ENCODE peak calls at places on chromosomes 7 and 10, in five cellular contexts. L is right lobe of liver, J is dorsolateral prefrontal cortex, C is breast epithelium, K is psoas muscle. Q is an unnamed sample.

GRCh38 chr7:111825046-111825445 is 262.8 kb upstream of the IMMP2L start:
- DNase-seq in C (no peak), K (no peak), L (no peak), J (no peak), Q (no peak)

GRCh38 chr7:16347461-16348192 is 73.7 kb downstream of the CRPPA start:
- DNase-seq in C (no peak), J (no peak), L (no peak), K (no peak), Q (no peak)

GRCh38 chr7:130893441-130893894 is 159.5 kb upstream of the KLF14 start:
- DNase-seq in C (no peak), K (no peak), L (no peak), J (no peak), Q (no peak)

GRCh38 chr7:55522268-55522902 is 49.9 kb downstream of the VOPP1 start:
- DNase-seq in C (no peak), L (no peak), K (no peak), J (no peak), Q (no peak)

GRCh38 chr7:134513169-134513752 is 14.1 kb upstream of the AKR1B10 start:
- DNase-seq in K (peak), J (no peak), L (no peak), C (no peak), Q (no peak)

GRCh38 chr7:151310578-151310977 is 31.0 kb upstream of the NUB1 start:
- DNase-seq in K (no peak), C (no peak), J (no peak), L (peak), Q (no peak)

GRCh38 chr10:119138341-119139306 is 26.9 kb downstream of the SFXN4 start:
- DNase-seq in L (peak), C (no peak), J (no peak), K (no peak), Q (no peak)

GRCh38 chr10:133012573-133013359 is 70.4 kb upstream of the CFAP46 start:
- DNase-seq in L (no peak), C (no peak), K (peak), J (no peak), Q (peak)

GRCh38 chr7:91993976-91994375 is 53.3 kb downstream of the AKAP9 start:
- DNase-seq in J (no peak), L (no peak), K (no peak), C (no peak), Q (no peak)

GRCh38 chr10:116723428-116724281 is 18.7 kb downstream of the HSPA12A start:
- DNase-seq in J (no peak), C (no peak), L (no peak), K (no peak), Q (no peak)

GRCh38 chr10:97279121-97279815 is 13.2 kb downstream of the ARHGAP19 start:
- DNase-seq in K (no peak), L (no peak), J (no peak), C (no peak), Q (no peak)

GRCh38 chr10:3391657-3392056 is 219.1 kb upstream of the PITRM1 start:
- DNase-seq in L (no peak), C (no peak), J (no peak), K (no peak), Q (no peak)

GRCh38 chr7:138865843-138866242 is 67.8 kb upstream of the ATP6V0A4 start:
- DNase-seq in K (no peak), L (no peak), C (no peak), J (no peak), Q (no peak)

GRCh38 chr10:1401056-1401965 is 336.0 kb downstream of the ADARB2 start:
- DNase-seq in K (no peak), J (no peak), L (no peak), C (no peak), Q (no peak)

GRCh38 chr7:2734084-2734601 is 46.1 kb downstream of the AMZ1 start:
- DNase-seq in J (no peak), K (no peak), L (peak), C (peak), Q (no peak)

GRCh38 chr10:63268139-63268797 is 135.1 kb downstream of the NRBF2 start:
- DNase-seq in K (no peak), C (no peak), J (no peak), L (no peak), Q (no peak)

GRCh38 chr7:151247611-151248176 is 800 bp downstream of the SMARCD3 start:
- DNase-seq in L (no peak), K (no peak), J (no peak), C (no peak), Q (peak)

GRCh38 chr10:128463991-128464755 is 337.9 kb upstream of the MKI67 start:
- DNase-seq in L (peak), J (no peak), C (peak), K (no peak), Q (no peak)

GRCh38 chr10:110395350-110396283 is 90.9 kb upstream of the SMNDC1 start:
- DNase-seq in C (no peak), K (no peak), J (no peak), L (peak), Q (peak)

GRCh38 chr7:155236386-155236785 is 61.3 kb upstream of the INSIG1 start:
- DNase-seq in L (peak), J (no peak), K (no peak), C (no peak), Q (no peak)

GRCh38 chr10:133258066-133258817 is 18.4 kb downstream of the ADAM8 start:
- DNase-seq in J (no peak), L (no peak), K (no peak), C (no peak), Q (no peak)

GRCh38 chr10:97356318-97356914 is 21.9 kb upstream of the FRAT2 start:
- DNase-seq in L (no peak), C (no peak), K (no peak), J (no peak), Q (no peak)

GRCh38 chr7:80806653-80807052 is 112.2 kb downstream of the SEMA3C start:
- DNase-seq in C (no peak), J (no peak), K (no peak), L (no peak), Q (no peak)

GRCh38 chr7:151085329-151085690 is 965 bp upstream of the AGAP3 start:
- DNase-seq in L (no peak), J (no peak), C (no peak), K (peak), Q (no peak)

GRCh38 chr10:112052176-112052575 is 131.4 kb downstream of the GPAM start:
- DNase-seq in K (no peak), J (no peak), C (no peak), L (no peak), Q (no peak)

GRCh38 chr7:38169862-38170261 is 8.2 kb upstream of the STARD3NL start:
- DNase-seq in C (no peak), K (peak), L (no peak), J (no peak), Q (peak)

GRCh38 chr10:123878666-123879311 is 12.8 kb downstream of the CPXM2 start:
- DNase-seq in L (peak), C (no peak), J (no peak), K (no peak), Q (no peak)

GRCh38 chr7:111232249-111233084 is 141.5 kb downstream of the LRRN3 start:
- DNase-seq in C (no peak), L (no peak), K (no peak), J (no peak), Q (no peak)

GRCh38 chr7:19916011-19916410 is 142.6 kb upstream of the TMEM196 start:
- DNase-seq in J (no peak), K (no peak), L (no peak), C (no peak), Q (no peak)

GRCh38 chr10:63700209-63700934 is 179.2 kb downstream of the REEP3 start:
- DNase-seq in C (no peak), K (peak), L (no peak), J (no peak), Q (peak)

GRCh38 chr7:107384025-107384424 is 85.8 kb upstream of the GPR22 start:
- DNase-seq in C (no peak), L (no peak), J (no peak), K (no peak), Q (no peak)

GRCh38 chr7:36128448-36129047 is 24.5 kb upstream of the EEPD1 start:
- DNase-seq in J (peak), L (peak), C (peak), K (peak), Q (peak)
- TF ChIP-seq CTCF in J (peak), L (peak), C (peak), K (peak), Q (no peak)

DNA sequence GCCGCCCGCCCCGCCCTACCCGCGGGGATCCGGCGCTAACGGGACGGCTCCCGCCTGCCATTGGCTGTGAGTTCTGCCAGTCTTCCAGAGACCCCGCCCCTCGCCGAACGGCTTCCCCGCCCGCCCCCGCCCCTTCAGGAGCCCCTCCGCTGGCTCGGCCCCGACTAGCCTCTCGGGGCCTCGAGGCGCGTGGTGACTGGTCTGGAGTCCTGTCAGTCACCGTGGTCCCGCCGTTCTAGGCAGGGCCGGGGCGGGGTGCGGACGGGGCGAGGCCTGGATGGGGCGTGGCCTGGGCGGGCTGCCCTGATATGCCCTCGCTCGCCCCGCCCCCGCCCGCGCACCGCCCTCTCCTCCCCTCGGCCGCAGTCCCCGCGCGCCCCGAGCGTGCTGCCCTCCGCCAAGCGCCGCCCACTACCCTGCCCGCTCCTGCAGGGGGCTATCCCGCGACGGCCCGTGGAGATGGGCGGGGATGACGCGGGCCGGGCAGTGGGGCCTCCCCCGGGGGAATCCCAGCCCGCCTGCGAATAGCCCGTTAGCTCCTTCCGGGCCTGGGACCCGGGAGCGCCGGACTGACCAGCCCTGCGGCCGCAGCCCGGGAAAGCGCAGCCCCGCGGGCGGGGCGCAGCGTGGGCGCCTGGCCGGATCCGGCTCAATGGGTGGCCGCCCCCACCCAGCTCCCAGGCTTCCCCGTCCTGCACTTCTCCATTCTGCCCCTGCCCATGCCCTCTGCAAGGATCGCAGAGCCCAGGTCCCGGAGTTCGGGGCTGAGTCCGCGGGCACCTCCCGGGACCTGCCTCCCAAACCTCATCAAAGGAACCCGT is 444 bp upstream of the HIP1 start:
- DNase-seq in C (peak), L (peak), J (peak), K (peak), Q (peak)
- H3K27ac ChIP-seq in C (peak), L (peak), J (peak), K (peak), Q (peak)

GRCh38 chr7:127833641-127834040 is 181.6 kb downstream of the SND1 start:
- DNase-seq in C (no peak), J (no peak), K (no peak), L (no peak), Q (no peak)
- H3K4me3 ChIP-seq in C (no peak), J (no peak), K (no peak), L (no peak), Q (no peak)

GRCh38 chr10:6173203-6173602 is 29.5 kb upstream of the PFKFB3 start:
- DNase-seq in J (no peak), L (no peak), C (no peak), K (no peak), Q (no peak)
- TF ChIP-seq CTCF in J (no peak), L (no peak), C (no peak), K (peak), Q (no peak)

GRCh38 chr10:46092523-46093195 is 46.6 kb upstream of the MSMB start:
- DNase-seq in J (no peak), K (no peak), L (no peak), C (no peak), Q (no peak)

GRCh38 chr10:46090258-46090812 is 44.3 kb upstream of the MSMB start:
- DNase-seq in C (no peak), L (no peak), K (no peak), J (no peak), Q (no peak)

GRCh38 chr10:46094197-46094500 is 48.1 kb upstream of the MSMB start:
- DNase-seq in J (no peak), K (no peak), L (no peak), C (no peak), Q (no peak)

GRCh38 chr10:46091080-46091833 is 45.2 kb upstream of the MSMB start:
- DNase-seq in C (no peak), J (no peak), L (no peak), K (no peak), Q (no peak)

GRCh38 chr10:46091834-46092522 is 45.9 kb upstream of the MSMB start:
- DNase-seq in C (no peak), J (no peak), K (no peak), L (no peak), Q (no peak)
- H3K27ac ChIP-seq in C (no peak), J (no peak), K (no peak), L (no peak), Q (no peak)

GRCh38 chr10:47164800-47165128 is 135.2 kb upstream of the GDF10 start:
- DNase-seq in K (no peak), L (no peak), C (no peak), J (no peak), Q (no peak)

GRCh38 chr10:47165711-47166404 is 134.1 kb upstream of the GDF10 start:
- DNase-seq in C (no peak), L (no peak), K (peak), J (peak), Q (peak)

GRCh38 chr10:47166405-47166777 is 133.6 kb upstream of the GDF10 start:
- DNase-seq in K (peak), L (no peak), J (no peak), C (no peak), Q (no peak)

GRCh38 chr10:47164126-47164799 is 135.7 kb upstream of the GDF10 start:
- DNase-seq in L (no peak), J (no peak), C (no peak), K (no peak), Q (no peak)

DNA sequence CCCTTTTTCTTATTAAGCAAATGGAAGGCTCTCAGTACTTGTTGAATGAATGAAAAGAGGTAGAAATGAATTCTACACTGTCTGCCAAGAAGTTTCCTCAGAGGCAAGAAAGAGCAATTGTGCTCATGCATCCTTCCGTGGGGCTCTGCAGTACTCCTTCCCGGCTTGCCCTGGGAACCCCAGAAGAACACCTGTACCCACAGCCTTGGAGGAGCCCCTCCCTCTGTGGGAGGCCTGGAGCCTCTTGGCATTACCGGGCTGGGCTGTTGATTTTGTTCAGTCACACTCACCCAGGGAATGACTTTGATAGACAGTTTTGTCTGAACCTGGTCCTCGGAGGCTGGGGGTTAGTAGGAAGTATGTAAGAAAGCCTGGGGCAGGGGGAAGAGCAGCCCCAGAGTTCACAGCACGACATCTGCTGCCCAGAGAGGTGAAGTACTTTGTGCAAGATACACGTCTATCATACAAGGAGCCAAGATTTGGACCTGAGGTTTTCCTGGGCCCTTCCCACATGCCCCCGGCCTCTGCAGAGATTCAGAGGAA is 134.8 kb upstream of the GDF10 start:
- DNase-seq in J (no peak), K (no peak), L (no peak), C (no peak), Q (no peak)
- H3K4me3 ChIP-seq in J (peak), K (peak), L (no peak), C (peak), Q (peak)

GRCh38 chr10:120607016-120607709 is 150.1 kb downstream of the PLPP4 start:
- DNase-seq in K (no peak), C (no peak), L (no peak), J (no peak), Q (no peak)
- TF ChIP-seq CTCF in K (no peak), C (no peak), L (no peak), J (no peak), Q (no peak)

GRCh38 chr7:114530074-114530611 is 115.5 kb downstream of the FOXP2 start:
- DNase-seq in J (no peak), K (no peak), L (no peak), C (no peak), Q (no peak)

GRCh38 chr7:114522081-114522480 is 107.5 kb downstream of the FOXP2 start:
- DNase-seq in L (no peak), C (no peak), K (no peak), J (no peak), Q (no peak)

GRCh38 chr7:114533151-114533550 is 118.5 kb downstream of the FOXP2 start:
- DNase-seq in J (no peak), K (no peak), C (no peak), L (no peak), Q (no peak)

DNA sequence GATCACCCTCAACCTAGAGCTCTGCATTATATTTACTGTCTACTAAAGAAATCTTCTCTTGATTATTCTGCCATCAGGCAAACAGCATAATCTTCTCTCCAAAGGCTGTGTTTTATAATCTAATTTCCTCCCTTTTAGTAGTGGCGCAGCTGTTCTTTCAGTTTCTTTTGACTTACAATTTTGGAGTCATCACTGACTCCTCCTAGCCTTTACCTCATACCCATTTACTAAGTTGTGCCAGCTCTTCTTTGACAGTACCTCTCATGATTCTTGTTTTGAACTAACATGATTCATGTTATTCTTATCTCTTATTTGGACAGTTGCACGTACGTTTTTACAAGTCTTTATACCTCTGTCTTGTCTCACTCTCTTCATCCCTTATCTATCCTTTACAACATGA is 113.0 kb downstream of the FOXP2 start:
- DNase-seq in L (no peak), K (no peak), C (no peak), J (no peak), Q (no peak)
- H3K27ac ChIP-seq in L (no peak), K (no peak), C (no peak), J (no peak), Q (no peak)